ENCODE peak calls at places on chromosomes 2 and 18, in four cellular contexts. One of them, this sample, is unnamed.
A peak's percentile ranks its signal among the peaks of the same experiment; 100 is the strongest.

GRCh38 chr2:190023860-190024259 is 38.7 kb downstream of the MSTN start:
- DNase-seq in WTC11: no peak
- DNase-seq in HepG2: peak; percentile 57
- DNase-seq in K562: peak; percentile 70
- DNase-seq in this sample: peak; percentile 30

GRCh38 chr2:178277741-178278197 is 83.5 kb downstream of the OSBPL6 start:
- DNase-seq in WTC11: no peak
- DNase-seq in HepG2: peak; percentile 86
- DNase-seq in K562: peak; percentile 75
- DNase-seq in this sample: peak; percentile 61

GRCh38 chr2:99803846-99804245 is 314.0 kb upstream of the REV1 start:
- DNase-seq in WTC11: no peak
- DNase-seq in HepG2: no peak
- DNase-seq in K562: no peak
- DNase-seq in this sample: no peak

GRCh38 chr2:160174322-160174721 is 25.8 kb downstream of the ITGB6 start:
- DNase-seq in WTC11: no peak
- DNase-seq in HepG2: no peak
- DNase-seq in K562: no peak
- DNase-seq in this sample: no peak

GRCh38 chr2:220533485-220533884 is 906.1 kb downstream of the SLC4A3 start:
- DNase-seq in WTC11: peak; percentile 33
- DNase-seq in HepG2: peak; percentile 32
- DNase-seq in K562: peak; percentile 1
- DNase-seq in this sample: peak; percentile 67

GRCh38 chr2:219570194-219570923 is 980 bp downstream of the OBSL1 start:
- DNase-seq in WTC11: peak; percentile 44
- DNase-seq in HepG2: no peak
- DNase-seq in K562: no peak
- DNase-seq in this sample: peak; percentile 53

GRCh38 chr2:48107326-48107925 is 201.1 kb upstream of the FBXO11 start:
- DNase-seq in WTC11: no peak
- DNase-seq in HepG2: peak; percentile 39
- DNase-seq in K562: peak; percentile 28
- DNase-seq in this sample: no peak

GRCh38 chr2:208820289-208820688 is 413.7 kb downstream of the PTH2R start:
- DNase-seq in WTC11: no peak
- DNase-seq in HepG2: no peak
- DNase-seq in K562: peak; percentile 2
- DNase-seq in this sample: no peak

GRCh38 chr2:46826898-46827245 is 88.7 kb downstream of the MCFD2 start:
- DNase-seq in WTC11: no peak
- DNase-seq in HepG2: no peak
- DNase-seq in K562: no peak
- DNase-seq in this sample: no peak

GRCh38 chr2:234699456-234699855 is 202.6 kb upstream of the ARL4C start:
- DNase-seq in WTC11: no peak
- DNase-seq in HepG2: no peak
- DNase-seq in K562: no peak
- DNase-seq in this sample: no peak

GRCh38 chr2:218228366-218229092 is 11.5 kb downstream of the ARPC2 start:
- DNase-seq in WTC11: no peak
- DNase-seq in HepG2: no peak
- DNase-seq in K562: no peak
- DNase-seq in this sample: no peak

GRCh38 chr2:214019973-214020345 is 390.9 kb upstream of the VWC2L start:
- DNase-seq in WTC11: no peak
- DNase-seq in HepG2: no peak
- DNase-seq in K562: no peak
- DNase-seq in this sample: no peak

GRCh38 chr2:61743004-61743403 is 110.9 kb downstream of the FAM161A start:
- DNase-seq in WTC11: no peak
- DNase-seq in HepG2: no peak
- DNase-seq in K562: no peak
- DNase-seq in this sample: no peak

GRCh38 chr2:129087133-129087813 is 768.6 kb upstream of the HS6ST1 start:
- DNase-seq in WTC11: no peak
- DNase-seq in HepG2: no peak
- DNase-seq in K562: no peak
- DNase-seq in this sample: no peak

GRCh38 chr18:44601447-44601846 is 79.2 kb upstream of the SETBP1 start:
- DNase-seq in WTC11: no peak
- DNase-seq in HepG2: no peak
- DNase-seq in K562: no peak
- DNase-seq in this sample: no peak

GRCh38 chr2:226802573-226802972 is 3.0 kb upstream of the IRS1 start:
- DNase-seq in WTC11: no peak
- DNase-seq in HepG2: peak; percentile 86
- DNase-seq in K562: peak; percentile 71
- DNase-seq in this sample: peak; percentile 37

GRCh38 chr2:239693761-239694415 is 293.1 kb upstream of the HDAC4 start:
- DNase-seq in WTC11: no peak
- DNase-seq in HepG2: no peak
- DNase-seq in K562: no peak
- DNase-seq in this sample: no peak

GRCh38 chr18:44423826-44424225 is 256.9 kb upstream of the SETBP1 start:
- DNase-seq in WTC11: no peak
- DNase-seq in HepG2: no peak
- DNase-seq in K562: no peak
- DNase-seq in this sample: no peak

GRCh38 chr18:57397440-57397839 is 37.7 kb upstream of the ONECUT2 start:
- DNase-seq in WTC11: no peak
- DNase-seq in HepG2: no peak
- DNase-seq in K562: peak; percentile 2
- DNase-seq in this sample: no peak

GRCh38 chr2:112942654-112943002 is 31.7 kb downstream of the IL37 start:
- DNase-seq in WTC11: no peak
- DNase-seq in HepG2: peak; percentile 18
- DNase-seq in K562: no peak
- DNase-seq in this sample: no peak
- TF ChIP-seq ELF4 in WTC11: no peak
- TF ChIP-seq ELF4 in HepG2: no peak
- TF ChIP-seq ELF4 in K562: no peak
- TF ChIP-seq ELF4 in this sample: no peak

GRCh38 chr18:50196261-50196660 is 1.3 kb upstream of the MYO5B start:
- DNase-seq in WTC11: no peak
- DNase-seq in HepG2: no peak
- DNase-seq in K562: no peak
- DNase-seq in this sample: no peak

GRCh38 chr18:50195689-50196088 is 742 bp upstream of the MYO5B start:
- DNase-seq in WTC11: no peak
- DNase-seq in HepG2: no peak
- DNase-seq in K562: no peak
- DNase-seq in this sample: no peak

GRCh38 chr18:50194623-50195532 is at the start of gene MYO5B:
- DNase-seq in WTC11: peak; percentile 71
- DNase-seq in HepG2: peak; percentile 63
- DNase-seq in K562: peak; percentile 44
- DNase-seq in this sample: peak; percentile 67

GRCh38 chr18:50192903-50193795 is 1.8 kb downstream of the MYO5B start:
- DNase-seq in WTC11: peak; percentile 29
- DNase-seq in HepG2: no peak
- DNase-seq in K562: no peak
- DNase-seq in this sample: no peak

DNA sequence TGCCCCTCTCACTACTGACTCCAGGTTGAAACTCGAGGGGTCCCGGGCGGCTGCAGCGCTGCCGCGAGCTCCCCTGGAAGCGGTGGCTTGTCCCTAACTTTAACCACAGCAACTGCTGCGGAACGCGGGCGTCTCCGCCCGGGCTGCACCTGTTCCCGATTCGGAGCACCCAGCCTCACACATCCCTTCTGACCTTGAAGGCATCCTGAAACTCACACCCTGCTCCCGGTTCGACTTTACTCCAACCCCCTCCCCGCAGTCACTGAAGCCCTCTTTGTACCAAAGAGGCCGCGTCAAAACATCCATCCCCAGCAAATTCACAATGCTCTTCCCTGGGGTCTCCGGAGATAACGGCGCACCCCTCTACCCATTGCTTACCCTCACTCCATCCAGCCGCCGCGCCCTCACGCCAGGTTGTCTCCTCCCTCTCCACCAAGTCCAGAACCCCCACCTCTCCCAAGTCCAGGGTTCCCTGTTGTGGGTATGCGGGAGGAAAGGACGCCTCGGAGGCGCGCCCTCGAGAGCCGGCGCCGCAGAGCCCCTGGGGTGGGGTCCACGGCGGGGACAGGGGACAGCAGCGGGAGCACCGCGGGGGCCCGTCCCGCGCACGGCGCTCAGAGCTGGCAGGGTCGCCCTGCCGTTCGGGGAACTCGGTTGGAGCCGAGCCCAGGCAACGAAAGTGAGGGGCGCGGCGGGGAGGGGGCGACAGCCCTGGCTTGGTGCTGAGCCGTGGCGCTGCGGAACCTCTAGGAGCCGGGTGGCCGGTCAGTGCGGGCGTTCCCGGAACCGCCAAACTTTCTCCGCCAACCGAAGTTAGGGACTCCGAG is 938 bp downstream of the MYO5B start:
- DNase-seq in WTC11: peak; percentile 31
- DNase-seq in HepG2: no peak
- DNase-seq in K562: no peak
- DNase-seq in this sample: peak; percentile 11
- TF ChIP-seq ELF4 in WTC11: no peak
- TF ChIP-seq ELF4 in HepG2: no peak
- TF ChIP-seq ELF4 in K562: no peak
- TF ChIP-seq ELF4 in this sample: no peak

DNA sequence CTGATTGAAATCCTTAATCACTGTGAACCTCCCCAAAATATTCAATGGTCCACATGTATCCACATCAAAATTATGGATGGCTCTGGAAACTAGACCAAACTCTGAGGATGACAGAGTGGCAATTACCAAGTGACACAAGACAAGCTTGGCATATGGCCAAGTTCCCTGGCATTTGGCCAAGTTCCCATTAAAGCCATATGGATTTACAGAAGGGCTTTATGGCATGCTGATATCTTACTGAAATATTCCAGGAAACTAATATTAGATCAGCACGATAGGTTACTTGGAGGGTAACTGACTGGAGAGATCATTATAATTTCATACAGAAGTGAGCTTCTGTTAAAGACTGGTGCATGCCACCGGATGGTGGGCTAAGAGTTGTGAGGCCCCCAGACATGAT is 21.9 kb upstream of the CERS6 start:
- DNase-seq in WTC11: no peak
- DNase-seq in HepG2: no peak
- DNase-seq in K562: peak; percentile 63
- DNase-seq in this sample: no peak
- TF ChIP-seq ELF4 in WTC11: no peak
- TF ChIP-seq ELF4 in HepG2: no peak
- TF ChIP-seq ELF4 in K562: no peak
- TF ChIP-seq ELF4 in this sample: no peak

DNA sequence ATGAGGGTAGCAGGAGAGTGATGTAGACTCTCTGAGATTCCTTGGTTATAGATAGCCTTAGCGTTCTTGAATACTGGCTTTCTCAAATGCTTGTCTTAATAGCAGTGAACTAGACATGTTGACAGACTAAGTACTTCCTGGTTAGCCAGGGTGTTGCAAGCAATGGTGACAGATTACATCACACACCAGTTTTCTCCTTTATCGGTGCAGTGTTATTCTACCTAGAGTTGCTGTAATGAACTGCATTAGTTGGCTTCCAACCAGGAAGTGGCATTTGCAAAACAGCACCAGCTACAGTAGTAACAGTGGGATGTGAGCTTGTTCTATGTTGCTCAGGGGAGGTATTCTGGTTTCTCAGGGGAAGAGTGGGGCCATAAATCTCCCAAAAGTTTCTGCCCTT is 582.2 kb upstream of the DDX18 start:
- DNase-seq in WTC11: no peak
- DNase-seq in HepG2: no peak
- DNase-seq in K562: no peak
- DNase-seq in this sample: no peak
- TF ChIP-seq ELF4 in WTC11: no peak
- TF ChIP-seq ELF4 in HepG2: no peak
- TF ChIP-seq ELF4 in K562: no peak
- TF ChIP-seq ELF4 in this sample: no peak

DNA sequence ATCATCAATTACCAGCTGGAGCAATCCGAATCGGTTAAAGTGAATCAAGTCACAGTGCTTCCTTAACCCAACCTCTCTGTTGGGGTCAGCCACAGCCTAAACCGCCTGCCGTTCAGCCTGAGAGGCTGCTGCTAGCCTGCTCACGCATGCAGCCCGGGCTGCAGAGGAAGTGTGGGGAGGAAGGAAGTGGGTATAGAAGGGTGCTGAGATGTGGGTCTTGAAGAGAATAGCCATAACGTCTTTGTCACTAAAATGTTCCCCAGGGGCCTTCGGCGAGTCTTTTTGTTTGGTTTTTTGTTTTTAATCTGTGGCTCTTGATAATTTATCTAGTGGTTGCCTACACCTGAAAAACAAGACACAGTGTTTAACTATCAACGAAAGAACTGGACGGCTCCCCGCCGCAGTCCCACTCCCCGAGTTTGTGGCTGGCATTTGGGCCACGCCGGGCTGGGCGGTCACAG is 496 bp upstream of the ITGA4 start:
- DNase-seq in WTC11: peak; percentile 41
- DNase-seq in HepG2: no peak
- DNase-seq in K562: no peak
- DNase-seq in this sample: peak; percentile 34
- TF ChIP-seq ELF4 in WTC11: no peak
- TF ChIP-seq ELF4 in HepG2: no peak
- TF ChIP-seq ELF4 in K562: no peak
- TF ChIP-seq ELF4 in this sample: no peak

GRCh38 chr2:186256540-186256939 is 229.5 kb upstream of the ZC3H15 start:
- DNase-seq in WTC11: no peak
- DNase-seq in HepG2: peak; percentile 57
- DNase-seq in K562: peak; percentile 23
- DNase-seq in this sample: peak; percentile 19
- TF ChIP-seq ELF4 in WTC11: no peak
- TF ChIP-seq ELF4 in HepG2: no peak
- TF ChIP-seq ELF4 in K562: no peak
- TF ChIP-seq ELF4 in this sample: no peak

DNA sequence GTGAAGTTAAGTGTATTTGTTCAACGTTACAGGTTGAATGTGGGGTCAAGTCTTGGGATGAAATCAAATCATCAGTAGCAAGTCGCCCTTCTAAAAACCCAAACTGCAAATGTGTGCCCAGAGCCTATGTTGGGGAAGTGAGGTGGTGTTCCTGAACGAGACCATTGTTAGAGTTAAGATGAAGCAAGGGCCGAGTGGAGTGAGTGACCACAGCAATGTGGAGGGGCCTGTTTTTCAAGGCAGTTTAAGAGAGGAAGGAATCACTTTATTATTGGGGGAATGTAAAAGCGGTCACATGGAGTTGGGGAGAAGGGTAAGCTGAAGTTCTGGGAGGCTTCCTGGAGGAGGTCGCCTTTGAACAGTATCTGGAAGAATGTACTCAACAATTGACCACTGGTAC is 68.5 kb downstream of the MYCN start:
- DNase-seq in WTC11: no peak
- DNase-seq in HepG2: no peak
- DNase-seq in K562: no peak
- DNase-seq in this sample: no peak
- TF ChIP-seq ELF4 in WTC11: no peak
- TF ChIP-seq ELF4 in HepG2: no peak
- TF ChIP-seq ELF4 in K562: no peak
- TF ChIP-seq ELF4 in this sample: no peak

GRCh38 chr18:23099621-23100020 is 35.7 kb upstream of the CABLES1 start:
- DNase-seq in WTC11: no peak
- DNase-seq in HepG2: peak; percentile 84
- DNase-seq in K562: no peak
- DNase-seq in this sample: no peak
- TF ChIP-seq ELF4 in WTC11: no peak
- TF ChIP-seq ELF4 in HepG2: no peak
- TF ChIP-seq ELF4 in K562: no peak
- TF ChIP-seq ELF4 in this sample: no peak